ENCODE peak calls at places on chromosomes 13 and 19, in nine cellular contexts. Z is esophagus squamous epithelium; H is heart right ventricle; F is CD8-positive, alpha-beta memory T cell; S is testis; K is thoracic aorta; D is body of pancreas; I is CD8-positive, alpha-beta T cell; A is tibial nerve. M is an unnamed sample.
A peak's percentile ranks its signal among the peaks of the same experiment; 100 is the strongest.

GRCh38 chr19:57099199-57099661 is 20.6 kb upstream of the USP29 start:
- DNase-seq in Z (no peak), H (peak; percentile 41), F (peak; percentile 30), S (peak; percentile 88), K (no peak), D (peak; percentile 52), I (peak; percentile 48), A (no peak), M (peak; percentile 66)

GRCh38 chr13:28401303-28402056 is 93.4 kb downstream of the FLT1 start:
- DNase-seq in Z (no peak), H (no peak), F (no peak), S (no peak), K (no peak), D (no peak), I (no peak), A (no peak), M (no peak)

GRCh38 chr13:61777902-61778301 is 362.3 kb upstream of the PCDH20 start:
- DNase-seq in Z (no peak), H (no peak), F (no peak), S (no peak), K (no peak), D (no peak), I (no peak), A (no peak), M (no peak)

GRCh38 chr19:2912306-2912705 is 11.6 kb downstream of the ZNF57 start:
- DNase-seq in Z (no peak), H (no peak), F (no peak), S (no peak), K (no peak), D (no peak), I (no peak), A (no peak), M (no peak)

GRCh38 chr19:991174-991931 is 7.2 kb downstream of the WDR18 start:
- DNase-seq in Z (no peak), H (no peak), F (peak; percentile 29), S (peak; percentile 82), K (no peak), D (no peak), I (peak; percentile 39), A (no peak), M (no peak)

GRCh38 chr13:90708159-90708558 is 639.3 kb upstream of the MIR17HG start:
- DNase-seq in Z (no peak), H (no peak), F (no peak), S (no peak), K (no peak), D (no peak), I (no peak), A (no peak), M (no peak)

GRCh38 chr13:97018029-97018819 is 23.9 kb upstream of the OXGR1 start:
- DNase-seq in Z (no peak), H (peak; percentile 37), F (peak; percentile 17), S (peak; percentile 46), K (no peak), D (peak; percentile 33), I (peak; percentile 16), A (no peak), M (no peak)

GRCh38 chr19:1027953-1028902 is 1.8 kb downstream of the CNN2 start:
- DNase-seq in Z (no peak), H (peak; percentile 64), F (peak; percentile 66), S (peak; percentile 66), K (no peak), D (peak; percentile 85), I (peak; percentile 71), A (no peak), M (peak; percentile 88)

GRCh38 chr19:406999-407491 is 1.9 kb downstream of the C2CD4C start:
- DNase-seq in Z (no peak), H (no peak), F (no peak), S (no peak), K (no peak), D (no peak), I (no peak), A (peak; percentile 2), M (no peak)

GRCh38 chr13:82947121-82948077 is 934.9 kb downstream of the SLITRK1 start:
- DNase-seq in Z (no peak), H (no peak), F (no peak), S (no peak), K (no peak), D (no peak), I (no peak), A (no peak), M (no peak)

GRCh38 chr13:106795847-106796246 is 227.9 kb upstream of the ARGLU1 start:
- DNase-seq in Z (no peak), H (no peak), F (no peak), S (no peak), K (no peak), D (no peak), I (no peak), A (no peak), M (no peak)

GRCh38 chr13:19155321-19155861 is 26.2 kb downstream of the TUBA3C start:
- DNase-seq in Z (no peak), H (no peak), F (no peak), S (no peak), K (no peak), D (no peak), I (no peak), A (no peak), M (no peak)

GRCh38 chr13:44196186-44196751 is 177.4 kb upstream of the SERP2 start:
- DNase-seq in Z (no peak), H (no peak), F (no peak), S (no peak), K (no peak), D (no peak), I (no peak), A (no peak), M (no peak)

GRCh38 chr19:12886943-12887747 is at the start of gene KLF1:
- DNase-seq in Z (no peak), H (no peak), F (no peak), S (no peak), K (no peak), D (no peak), I (no peak), A (no peak), M (no peak)

GRCh38 chr19:43471091-43471490 is 5.7 kb upstream of the LYPD3 start:
- DNase-seq in Z (no peak), H (no peak), F (no peak), S (no peak), K (no peak), D (no peak), I (no peak), A (no peak), M (no peak)

GRCh38 chr13:111122631-111123030 is 7.5 kb downstream of the ARHGEF7 start:
- DNase-seq in Z (no peak), H (no peak), F (no peak), S (no peak), K (no peak), D (no peak), I (no peak), A (no peak), M (no peak)

GRCh38 chr13:85544756-85545155 is 254.5 kb downstream of the SLITRK6 start:
- DNase-seq in Z (no peak), H (no peak), F (no peak), S (no peak), K (no peak), D (no peak), I (no peak), A (no peak), M (no peak)

GRCh38 chr13:38361551-38362262 is 12.1 kb downstream of the UFM1 start:
- DNase-seq in Z (no peak), H (no peak), F (no peak), S (no peak), K (no peak), D (no peak), I (no peak), A (no peak), M (no peak)
- H3K4me1 ChIP-seq in Z (no peaks in the 10 kb centered on the region), H (peaks cover 5% of the 10 kb centered on the region), F (no peaks in the 10 kb centered on the region), S (no peaks in the 10 kb centered on the region), K (no peaks in the 10 kb centered on the region), D (no peaks in the 10 kb centered on the region), I (no peaks in the 10 kb centered on the region), A (no peaks in the 10 kb centered on the region), M (no peaks in the 10 kb centered on the region)

DNA sequence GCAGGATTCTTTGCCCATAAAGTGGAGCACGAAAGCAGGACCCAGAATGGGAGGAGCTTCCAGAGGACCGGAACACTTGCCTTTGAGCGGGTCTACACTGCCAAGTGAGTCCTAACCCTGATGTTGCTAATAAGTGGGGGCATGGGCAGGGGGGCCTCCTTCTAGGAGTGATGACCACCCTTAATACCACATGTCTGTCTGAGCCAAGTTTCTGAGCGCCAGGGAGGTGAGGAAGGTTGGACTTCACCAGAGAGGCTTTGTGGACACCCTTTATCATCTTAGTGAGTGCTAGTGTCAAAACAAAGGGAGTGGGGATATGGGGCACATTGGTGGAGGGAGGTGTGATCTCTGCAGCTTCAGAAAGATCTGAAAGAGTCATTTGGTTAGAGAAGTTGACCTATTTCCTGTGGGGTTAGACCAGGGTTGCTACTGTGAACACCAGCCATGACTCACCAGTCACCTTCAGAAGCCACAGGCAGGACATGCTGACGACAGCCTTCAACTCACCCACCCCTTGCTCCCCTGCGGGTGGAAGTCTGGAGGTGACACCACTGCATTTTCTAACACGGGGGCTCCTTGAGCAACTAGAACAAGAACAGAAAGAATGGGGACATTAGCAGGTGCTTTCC is 8.8 kb downstream of the ALOX5AP start:
- DNase-seq in Z (peak; percentile 42), H (no peak), F (peak; percentile 95), S (no peak), K (no peak), D (no peak), I (peak; percentile 88), A (no peak), M (no peak)
- H3K36me3 ChIP-seq in Z (no peaks in the 10 kb centered on the region), H (no peaks in the 10 kb centered on the region), F (peaks cover 18% of the 10 kb centered on the region), S (no peaks in the 10 kb centered on the region), K (no peaks in the 10 kb centered on the region), D (no peaks in the 10 kb centered on the region), I (peaks cover 14% of the 10 kb centered on the region), A (no peaks in the 10 kb centered on the region), M (no peaks in the 10 kb centered on the region)

GRCh38 chr19:39413903-39414608 is 1.6 kb downstream of the PLEKHG2 start:
- DNase-seq in Z (no peak), H (no peak), F (no peak), S (no peak), K (no peak), D (no peak), I (no peak), A (no peak), M (peak; percentile 78)
- H3K4me3 ChIP-seq in Z (peak overlapping the region; percentile 64), H (peak overlapping the region; percentile 98), F (peak overlapping the region; percentile 34), S (peak overlapping the region; percentile 69), K (peak overlapping the region; percentile 94), D (no peak overlapping the region), I (peak overlapping the region; percentile 26), A (peak overlapping the region; percentile 81), M (peak overlapping the region; percentile 96)

DNA sequence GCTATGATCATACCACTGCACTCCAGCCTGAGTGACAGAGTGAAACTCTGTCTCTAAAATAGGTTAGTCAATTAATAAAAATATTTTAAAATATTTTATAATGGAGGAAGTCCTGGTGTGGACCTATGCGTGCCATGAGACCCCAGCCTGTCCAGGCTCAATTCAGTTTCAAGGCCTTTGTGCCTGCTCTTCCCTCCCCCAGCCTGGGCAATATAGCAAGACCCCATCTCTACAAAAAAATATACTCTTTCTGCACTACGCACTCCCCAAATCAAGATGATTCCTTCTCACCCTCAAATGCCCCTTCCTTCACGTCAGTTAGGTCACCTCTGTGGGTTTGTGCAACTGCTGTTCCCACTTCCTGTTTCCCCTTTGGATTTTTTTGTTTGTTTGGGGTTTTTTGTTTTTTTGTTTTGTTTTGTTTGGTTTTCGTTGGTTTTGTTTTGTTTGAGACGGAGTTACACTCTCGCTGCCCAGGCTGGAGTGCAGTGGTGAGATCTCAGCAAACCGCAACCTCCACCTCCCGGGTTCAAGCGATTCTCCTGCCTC is 1.4 kb upstream of the HSH2D start:
- DNase-seq in Z (no peak), H (no peak), F (peak; percentile 10), S (no peak), K (no peak), D (no peak), I (no peak), A (no peak), M (no peak)
- H3K4me1 ChIP-seq in Z (no peaks in the 10 kb centered on the region), H (no peaks in the 10 kb centered on the region), F (peaks cover 28% of the 10 kb centered on the region), S (no peaks in the 10 kb centered on the region), K (no peaks in the 10 kb centered on the region), D (peaks cover 21% of the 10 kb centered on the region), I (peaks cover 29% of the 10 kb centered on the region), A (no peaks in the 10 kb centered on the region), M (no peaks in the 10 kb centered on the region)

GRCh38 chr13:43110658-43111057 is 87.3 kb downstream of the DNAJC15 start:
- DNase-seq in Z (no peak), H (no peak), F (no peak), S (no peak), K (no peak), D (no peak), I (no peak), A (no peak), M (no peak)
- H3K36me3 ChIP-seq in Z (no peaks in the 10 kb centered on the region), H (no peaks in the 10 kb centered on the region), F (no peaks in the 10 kb centered on the region), S (no peaks in the 10 kb centered on the region), K (no peaks in the 10 kb centered on the region), D (no peaks in the 10 kb centered on the region), I (peaks cover 11% of the 10 kb centered on the region), A (no peaks in the 10 kb centered on the region), M (no peaks in the 10 kb centered on the region)